ENCODE peak calls at places on chromosomes 13 and 19, in eight cellular contexts. L is H1; E is head of caudate nucleus; F is HS-5; P is NCI-H748 treated with DMSO at 0.1 percent for 48 hours; M is stimulated activated CD4-positive, alpha-beta T cell treated with anti-CD3 and anti-CD28 coated beads, TNF-alpha, amount 100 ng/mL, for 1 hour; J is stimulated activated CD8-positive, alpha-beta memory T cell treated with anti-CD3 and anti-CD28 coated beads, Interleukin-15, amount 100 ng/mL, for 4 hours; R is T-helper 17 cell. Z is an unnamed sample.

GRCh38 chr13:27425151-27425917 is 915 bp downstream of the GTF3A start:
- DNase-seq in R (no peak), F (no peak), L (no peak), P (no peak), M (no peak), J (no peak), E (no peak), Z (no peak)

GRCh38 chr19:16042533-16043085 is 33.7 kb upstream of the TPM4 start:
- DNase-seq in L (no peak), R (no peak), F (no peak), P (no peak), M (no peak), J (no peak), E (no peak), Z (no peak)

GRCh38 chr19:49151339-49152217 is 3.6 kb downstream of the HRC start:
- DNase-seq in M (no peak), P (peak; percentile 95), J (no peak), R (peak; percentile 36), F (no peak), L (peak; percentile 95), E (peak; percentile 27), Z (no peak)

GRCh38 chr19:46634656-46635218 is 1.3 kb downstream of the GNG8 start:
- DNase-seq in J (no peak), E (no peak), R (no peak), M (no peak), P (peak; percentile 21), L (no peak), F (no peak), Z (no peak)

GRCh38 chr19:46416077-46416709 is 2.8 kb upstream of the CCDC8 start:
- DNase-seq in J (no peak), P (peak; percentile 92), L (no peak), E (peak; percentile 78), F (peak; percentile 15), M (no peak), R (no peak), Z (no peak)

GRCh38 chr13:37277435-37278144 is 172.1 kb upstream of the CSNK1A1L start:
- DNase-seq in M (no peak), E (no peak), F (peak; percentile 10), L (no peak), R (no peak), P (no peak), J (no peak), Z (peak; percentile 36)

GRCh38 chr13:38369058-38369457 is 19.4 kb downstream of the UFM1 start:
- DNase-seq in F (no peak), R (no peak), L (no peak), J (no peak), P (no peak), M (no peak), E (no peak), Z (no peak)

GRCh38 chr13:112965103-112965502 is 3.9 kb upstream of the MCF2L start:
- DNase-seq in P (no peak), F (no peak), J (no peak), L (no peak), R (no peak), M (no peak), E (no peak), Z (no peak)

GRCh38 chr19:23470873-23471555 is 75.7 kb upstream of the ZNF91 start:
- DNase-seq in M (no peak), J (no peak), P (no peak), E (no peak), R (no peak), F (no peak), L (no peak), Z (no peak)

GRCh38 chr13:111516712-111517640 is 196.5 kb downstream of the TEX29 start:
- DNase-seq in P (no peak), J (no peak), E (no peak), L (no peak), R (no peak), F (no peak), M (no peak), Z (no peak)

GRCh38 chr19:37114001-37114400 is 35.8 kb downstream of the ZNF420 start:
- DNase-seq in R (no peak), L (no peak), P (no peak), F (no peak), E (no peak), M (no peak), J (no peak), Z (no peak)